ENCODE peak calls at places on chromosomes 13 and 19, in four cellular contexts. B, E, C and R are unnamed samples.

GRCh38 chr13:68897331-68897730 is 1210.3 kb upstream of the ATXN8OS start:
- DNase-seq in B (no peak), E (no peak), C (no peak), R (no peak)

GRCh38 chr13:22618002-22618401 is 562.8 kb upstream of the SGCG start:
- DNase-seq in B (no peak), E (no peak), C (no peak), R (no peak)

GRCh38 chr19:32708457-32708856 is 11.1 kb upstream of the TDRD12 start:
- DNase-seq in B (no peak), E (no peak), C (no peak), R (no peak)

GRCh38 chr19:10521461-10522216 is 4.4 kb upstream of the S1PR5 start:
- DNase-seq in B (no peak), E (no peak), C (no peak), R (no peak)

GRCh38 chr19:19860756-19861390 is 4.8 kb upstream of the ZNF253 start:
- DNase-seq in B (no peak), E (peak), C (no peak), R (peak)

GRCh38 chr19:409006-409514 is at the start of gene C2CD4C:
- DNase-seq in B (no peak), E (peak), C (no peak), R (peak)

GRCh38 chr13:84571264-84571663 is 689.0 kb upstream of the SLITRK1 start:
- DNase-seq in B (no peak), E (no peak), C (no peak), R (no peak)

GRCh38 chr13:25846227-25846984 is 205.4 kb downstream of the SHISA2 start:
- DNase-seq in B (no peak), E (no peak), C (no peak), R (no peak)

GRCh38 chr13:98664047-98664446 is 87.1 kb upstream of the STK24 start:
- DNase-seq in B (no peak), E (no peak), C (no peak), R (no peak)

GRCh38 chr19:57512845-57513244 is 13.1 kb downstream of the ZNF773 start:
- DNase-seq in B (no peak), E (no peak), C (no peak), R (no peak)

GRCh38 chr19:1591421-1592022 is 1.1 kb downstream of the MBD3 start:
- DNase-seq in B (no peak), E (peak), C (no peak), R (peak)

GRCh38 chr13:114152285-114152645 is 19.8 kb upstream of the RASA3 start:
- DNase-seq in B (no peak), E (no peak), C (no peak), R (no peak)

GRCh38 chr19:11446652-11447301 is 11.3 kb downstream of the PRKCSH start:
- DNase-seq in B (no peak), E (peak), C (no peak), R (peak)

GRCh38 chr19:33810821-33811220 is 14.2 kb downstream of the KCTD15 start:
- DNase-seq in B (no peak), E (no peak), C (no peak), R (no peak)

GRCh38 chr19:40933025-40933424 is 51.0 kb upstream of the CYP2A7 start:
- DNase-seq in B (no peak), E (no peak), C (no peak), R (no peak)

GRCh38 chr19:11538232-11539036 is at the start of gene CNN1:
- DNase-seq in B (peak), E (peak), C (no peak), R (no peak)

GRCh38 chr19:13053761-13054604 is 48.7 kb downstream of the LYL1 start:
- DNase-seq in B (peak), E (no peak), C (no peak), R (peak)

GRCh38 chr19:4134351-4134750 is 10.4 kb upstream of the MAP2K2 start:
- DNase-seq in B (no peak), E (no peak), C (no peak), R (no peak)

GRCh38 chr19:40585677-40586422 is 9.2 kb downstream of the SHKBP1 start:
- DNase-seq in B (no peak), E (no peak), C (no peak), R (no peak)

GRCh38 chr19:6778386-6778785 is 5.9 kb downstream of the VAV1 start:
- DNase-seq in B (no peak), E (no peak), C (no peak), R (no peak)

GRCh38 chr19:41426952-41427646 is at the start of gene B3GNT8:
- DNase-seq in B (peak), E (peak), C (no peak), R (peak)

GRCh38 chr19:36008336-36008978 is at the start of gene SYNE4:
- DNase-seq in B (peak), E (no peak), C (no peak), R (no peak)

GRCh38 chr19:1173160-1173844 is 766 bp downstream of the SBNO2 start:
- DNase-seq in B (no peak), E (peak), C (no peak), R (peak)

GRCh38 chr13:107025991-107026390 is 458.1 kb upstream of the ARGLU1 start:
- DNase-seq in B (no peak), E (no peak), C (no peak), R (no peak)

GRCh38 chr13:98801626-98802418 is 49.4 kb upstream of the SLC15A1 start:
- DNase-seq in B (no peak), E (no peak), C (no peak), R (peak)

GRCh38 chr19:54429176-54429495 is 13.9 kb downstream of the TTYH1 start:
- DNase-seq in B (no peak), E (no peak), C (no peak), R (no peak)

GRCh38 chr19:927044-927706 is 1.3 kb downstream of the ARID3A start:
- DNase-seq in B (peak), E (peak), C (no peak), R (peak)

GRCh38 chr13:44197791-44198770 is 175.5 kb upstream of the SERP2 start:
- DNase-seq in B (no peak), E (no peak), C (peak), R (no peak)

GRCh38 chr13:51067376-51068125 is 43.5 kb downstream of the C13orf42 start:
- DNase-seq in B (no peak), E (no peak), C (no peak), R (no peak)

GRCh38 chr13:36915891-36916640 is 4.0 kb downstream of the SMAD9 start:
- DNase-seq in B (no peak), E (no peak), C (no peak), R (peak)
- TF ChIP-seq FOXM1 in B (no peak), E (no peak), C (no peak), R (no peak)

GRCh38 chr13:35812730-35813129 is 318.5 kb downstream of the DCLK1 start:
- DNase-seq in B (no peak), E (no peak), C (no peak), R (no peak)

GRCh38 chr13:35804901-35805300 is 326.3 kb downstream of the DCLK1 start:
- DNase-seq in B (no peak), E (no peak), C (no peak), R (no peak)

GRCh38 chr13:35814573-35814972 is 316.6 kb downstream of the DCLK1 start:
- DNase-seq in B (no peak), E (no peak), C (no peak), R (no peak)

GRCh38 chr13:35808846-35809245 is 322.3 kb downstream of the DCLK1 start:
- DNase-seq in B (no peak), E (no peak), C (no peak), R (peak)

GRCh38 chr13:35810286-35810685 is 320.9 kb downstream of the DCLK1 start:
- DNase-seq in B (no peak), E (no peak), C (no peak), R (peak)
- TF ChIP-seq MXI1 in B (no peak), E (no peak), C (no peak), R (no peak)

GRCh38 chr13:100584901-100585300 is 3.7 kb downstream of the GGACT start:
- DNase-seq in B (no peak), E (no peak), C (no peak), R (no peak)
- H3K27ac ChIP-seq in B (no peak), E (no peak), C (no peak), R (no peak)

DNA sequence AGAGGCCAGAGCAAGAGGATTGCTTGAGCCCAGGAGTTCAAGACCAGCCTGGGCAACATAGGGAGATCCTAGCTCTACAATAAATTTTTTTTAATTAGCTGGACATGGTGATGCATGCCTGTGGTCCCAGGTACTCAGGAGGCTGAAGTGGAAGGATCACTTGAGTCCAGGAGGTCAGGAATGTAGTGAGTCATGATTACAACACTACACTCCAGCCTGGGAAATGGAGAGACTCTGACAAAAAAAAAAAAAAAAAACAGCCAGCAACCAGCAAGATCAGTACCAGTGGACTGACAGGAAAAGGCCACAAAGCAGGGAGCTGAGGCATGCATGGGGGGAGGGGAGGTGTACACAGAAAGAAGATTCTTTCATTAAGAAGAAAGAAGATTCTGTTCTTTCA is 52.7 kb upstream of the RFXAP start:
- DNase-seq in B (peak), E (no peak), C (no peak), R (no peak)
- TF ChIP-seq FOXM1 in B (no peak), E (no peak), C (no peak), R (no peak)

GRCh38 chr19:30580673-30581072 is 208.5 kb downstream of the ZNF536 start:
- DNase-seq in B (no peak), E (no peak), C (no peak), R (no peak)

DNA sequence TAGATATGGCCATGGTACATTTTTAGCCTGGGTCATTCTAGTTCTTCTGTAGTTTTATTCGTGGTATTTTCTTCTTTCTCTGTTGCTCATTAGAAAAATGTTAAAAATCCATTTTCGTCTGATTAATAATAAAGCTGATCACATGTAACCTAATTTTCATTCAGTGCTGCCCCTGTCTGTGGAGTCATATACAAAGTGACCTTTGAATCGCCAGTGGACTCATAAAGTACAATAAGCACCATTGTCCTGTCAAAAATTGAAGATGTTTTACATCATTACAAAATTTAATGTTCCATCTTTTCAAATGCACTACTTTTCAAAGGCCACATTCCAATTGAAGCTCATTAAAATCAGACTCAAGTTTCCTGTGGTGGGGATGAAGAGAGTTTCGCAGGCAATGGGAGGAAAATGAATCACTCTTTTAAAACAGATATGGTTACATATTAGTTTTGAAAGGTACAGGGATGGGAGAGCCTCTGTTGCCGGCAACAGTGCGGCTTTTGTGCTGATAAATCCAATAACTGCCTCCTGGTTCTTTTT is 205.4 kb downstream of the ZNF536 start:
- DNase-seq in B (no peak), E (no peak), C (no peak), R (no peak)
- TF ChIP-seq MXI1 in B (no peak), E (no peak), C (no peak), R (no peak)

GRCh38 chr13:27918041-27918917 is 1.5 kb upstream of the PDX1 start:
- DNase-seq in B (no peak), E (no peak), C (no peak), R (no peak)
- H3K27ac ChIP-seq in B (no peak), E (no peak), C (no peak), R (no peak)